ENCODE peak calls at places on chromosomes 12 and 14, in four cellular contexts. One of them, this sample, is unnamed.

GRCh38 chr14:104556256-104557021 is 23.1 kb upstream of the C14orf180 start:
- DNase-seq in mammary epithelial cell: no peak
- DNase-seq in CD8-positive, alpha-beta T cell: no peak
- DNase-seq in pancreas: no peak
- DNase-seq in this sample: no peak

GRCh38 chr12:75974323-75975273 is 57.0 kb downstream of the PHLDA1 start:
- DNase-seq in mammary epithelial cell: no peak
- DNase-seq in CD8-positive, alpha-beta T cell: no peak
- DNase-seq in pancreas: no peak
- DNase-seq in this sample: no peak

GRCh38 chr14:32542507-32542906 is 213.4 kb downstream of the AKAP6 start:
- DNase-seq in mammary epithelial cell: no peak
- DNase-seq in CD8-positive, alpha-beta T cell: no peak
- DNase-seq in pancreas: no peak
- DNase-seq in this sample: no peak

GRCh38 chr12:80776706-80777105 is 60.0 kb downstream of the MYF5 start:
- DNase-seq in mammary epithelial cell: no peak
- DNase-seq in CD8-positive, alpha-beta T cell: no peak
- DNase-seq in pancreas: no peak
- DNase-seq in this sample: no peak

GRCh38 chr12:111441107-111441928 is 35.6 kb downstream of the SH2B3 start:
- DNase-seq in mammary epithelial cell: no peak
- DNase-seq in CD8-positive, alpha-beta T cell: no peak
- DNase-seq in pancreas: no peak
- DNase-seq in this sample: no peak

GRCh38 chr12:2076196-2076570 is 23.4 kb downstream of the CACNA1C start:
- DNase-seq in mammary epithelial cell: no peak
- DNase-seq in CD8-positive, alpha-beta T cell: no peak
- DNase-seq in pancreas: no peak
- DNase-seq in this sample: no peak

GRCh38 chr14:77965919-77966435 is 166.1 kb downstream of the ADCK1 start:
- DNase-seq in mammary epithelial cell: peak; percentile 41
- DNase-seq in CD8-positive, alpha-beta T cell: no peak
- DNase-seq in pancreas: peak; percentile 24
- DNase-seq in this sample: no peak

GRCh38 chr14:65866906-65867305 is 454.4 kb downstream of the FUT8 start:
- DNase-seq in mammary epithelial cell: no peak
- DNase-seq in CD8-positive, alpha-beta T cell: no peak
- DNase-seq in pancreas: no peak
- DNase-seq in this sample: no peak

GRCh38 chr14:94112513-94113060 is 2.1 kb downstream of the IFI27 start:
- DNase-seq in mammary epithelial cell: no peak
- DNase-seq in CD8-positive, alpha-beta T cell: no peak
- DNase-seq in pancreas: no peak
- DNase-seq in this sample: no peak

GRCh38 chr14:95253039-95253620 is 66.6 kb downstream of the CLMN start:
- DNase-seq in mammary epithelial cell: no peak
- DNase-seq in CD8-positive, alpha-beta T cell: no peak
- DNase-seq in pancreas: no peak
- DNase-seq in this sample: no peak

GRCh38 chr12:47864646-47865235 is 40.1 kb downstream of the VDR start:
- DNase-seq in mammary epithelial cell: no peak
- DNase-seq in CD8-positive, alpha-beta T cell: no peak
- DNase-seq in pancreas: no peak
- DNase-seq in this sample: no peak

GRCh38 chr12:32331133-32331532 is 68.2 kb upstream of the FGD4 start:
- DNase-seq in mammary epithelial cell: peak; percentile 2
- DNase-seq in CD8-positive, alpha-beta T cell: no peak
- DNase-seq in pancreas: no peak
- DNase-seq in this sample: no peak

GRCh38 chr12:751192-751827 is 1.1 kb upstream of the WNK1 start:
- DNase-seq in mammary epithelial cell: peak; percentile 92
- DNase-seq in CD8-positive, alpha-beta T cell: peak; percentile 86
- DNase-seq in pancreas: peak; percentile 84
- DNase-seq in this sample: peak; percentile 73

GRCh38 chr14:38336298-38336697 is 80.4 kb upstream of the CLEC14A start:
- DNase-seq in mammary epithelial cell: no peak
- DNase-seq in CD8-positive, alpha-beta T cell: no peak
- DNase-seq in pancreas: no peak
- DNase-seq in this sample: no peak

GRCh38 chr14:99685061-99685995 is 1.2 kb downstream of the CYP46A1 start:
- DNase-seq in mammary epithelial cell: no peak
- DNase-seq in CD8-positive, alpha-beta T cell: no peak
- DNase-seq in pancreas: no peak
- DNase-seq in this sample: no peak

GRCh38 chr12:25087596-25087995 is 107.4 kb downstream of the DNAI7 start:
- DNase-seq in mammary epithelial cell: no peak
- DNase-seq in CD8-positive, alpha-beta T cell: no peak
- DNase-seq in pancreas: no peak
- DNase-seq in this sample: no peak

GRCh38 chr12:44812062-44812461 is 64.1 kb downstream of the NELL2 start:
- DNase-seq in mammary epithelial cell: peak; percentile 1
- DNase-seq in CD8-positive, alpha-beta T cell: peak; percentile 48
- DNase-seq in pancreas: no peak
- DNase-seq in this sample: no peak

DNA sequence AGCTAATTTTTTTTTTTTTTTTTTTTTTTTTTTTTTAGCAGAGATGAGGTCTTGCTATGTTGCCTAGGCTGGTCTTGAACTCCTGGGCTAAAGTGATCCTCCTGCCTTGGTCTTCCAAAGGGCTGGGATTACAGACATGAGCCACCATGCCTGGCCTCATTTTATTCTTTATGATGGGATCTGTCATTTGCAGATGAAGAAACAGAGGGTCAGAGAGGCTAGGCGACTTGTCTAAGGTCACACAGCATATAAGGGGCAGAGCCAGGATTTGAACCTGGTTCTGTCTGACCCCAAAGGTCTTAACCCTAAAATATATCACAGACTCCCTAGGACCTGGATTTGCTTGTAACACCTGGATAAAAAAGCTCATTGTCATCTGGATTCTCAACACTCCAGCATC is 282.6 kb downstream of the KSR2 start:
- DNase-seq in mammary epithelial cell: no peak
- DNase-seq in CD8-positive, alpha-beta T cell: no peak
- DNase-seq in pancreas: no peak
- DNase-seq in this sample: no peak
- H3K27ac ChIP-seq in mammary epithelial cell: no peak overlapping the region
- H3K27ac ChIP-seq in CD8-positive, alpha-beta T cell: no peak overlapping the region
- H3K27ac ChIP-seq in pancreas: peak overlapping the region; percentile 81
- H3K27ac ChIP-seq in this sample: no peak overlapping the region

DNA sequence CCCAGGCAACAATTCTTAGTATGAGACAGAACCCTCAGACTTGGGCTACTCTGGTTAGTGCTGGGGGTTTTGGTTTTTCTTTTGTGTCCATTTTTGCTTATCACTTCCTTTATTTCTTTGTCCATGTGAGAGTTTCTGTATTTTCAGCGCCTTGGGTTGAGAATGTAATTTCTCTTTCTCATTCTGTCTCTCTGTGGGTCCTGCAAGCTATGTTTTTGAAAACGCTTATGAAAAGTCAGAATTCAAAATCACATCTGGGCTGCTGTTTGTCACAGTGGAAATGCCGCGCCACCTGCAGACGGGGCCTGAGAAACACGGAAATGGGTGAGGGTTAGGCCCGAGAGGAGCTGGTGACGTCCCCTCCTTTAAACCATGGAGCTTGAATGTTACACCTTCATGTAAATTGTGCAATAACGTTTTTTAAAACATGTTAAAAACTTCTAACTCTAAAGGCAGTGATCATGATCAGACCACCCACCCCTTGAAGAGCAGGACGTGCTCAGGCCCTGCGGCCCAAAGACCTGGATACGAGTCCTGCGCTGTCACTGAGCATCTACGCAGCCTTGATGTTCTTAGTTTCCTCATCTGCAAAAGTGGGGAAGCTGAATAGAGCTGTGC is 26.1 kb downstream of the JDP2 start:
- DNase-seq in mammary epithelial cell: no peak
- DNase-seq in CD8-positive, alpha-beta T cell: peak; percentile 24
- DNase-seq in pancreas: no peak
- DNase-seq in this sample: no peak
- TF ChIP-seq CTCF in mammary epithelial cell: no peak
- TF ChIP-seq CTCF in CD8-positive, alpha-beta T cell: peak; percentile 21
- TF ChIP-seq CTCF in pancreas: no peak
- TF ChIP-seq CTCF in this sample: peak; percentile 14

DNA sequence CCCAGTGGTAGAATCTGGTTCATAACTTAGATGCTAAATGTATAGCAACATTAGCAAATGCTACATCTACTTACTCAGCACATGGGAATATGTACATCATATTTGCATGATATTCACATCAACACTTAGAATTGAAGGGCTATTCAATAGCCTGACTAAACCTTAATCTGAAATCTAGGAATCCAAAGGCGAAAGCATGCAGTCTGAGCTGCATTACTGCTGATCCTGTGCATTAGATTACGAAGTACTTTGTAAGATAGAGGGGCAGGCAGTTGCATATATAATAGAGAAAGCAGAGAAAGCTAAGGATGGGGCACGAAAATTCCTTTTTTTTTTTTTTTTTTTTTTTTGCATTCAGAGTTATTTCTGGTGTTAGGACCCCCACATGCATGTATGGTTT is 40.4 kb downstream of the SLC38A4 start:
- DNase-seq in mammary epithelial cell: no peak
- DNase-seq in CD8-positive, alpha-beta T cell: no peak
- DNase-seq in pancreas: no peak
- DNase-seq in this sample: no peak
- H3K9me3 ChIP-seq in mammary epithelial cell: no peaks in the 10 kb centered on the region
- H3K9me3 ChIP-seq in CD8-positive, alpha-beta T cell: no peaks in the 10 kb centered on the region
- H3K9me3 ChIP-seq in pancreas: no peaks in the 10 kb centered on the region
- H3K9me3 ChIP-seq in this sample: no peaks in the 10 kb centered on the region

GRCh38 chr12:107277850-107278249 is 184.5 kb upstream of the CRY1 start:
- DNase-seq in mammary epithelial cell: peak; percentile 74
- DNase-seq in CD8-positive, alpha-beta T cell: no peak
- DNase-seq in pancreas: no peak
- DNase-seq in this sample: no peak

GRCh38 chr12:107271523-107271922 is 178.2 kb upstream of the CRY1 start:
- DNase-seq in mammary epithelial cell: no peak
- DNase-seq in CD8-positive, alpha-beta T cell: no peak
- DNase-seq in pancreas: no peak
- DNase-seq in this sample: no peak

GRCh38 chr12:107275530-107275929 is 182.2 kb upstream of the CRY1 start:
- DNase-seq in mammary epithelial cell: no peak
- DNase-seq in CD8-positive, alpha-beta T cell: no peak
- DNase-seq in pancreas: no peak
- DNase-seq in this sample: no peak
- H3K27ac ChIP-seq in mammary epithelial cell: no peak overlapping the region
- H3K27ac ChIP-seq in CD8-positive, alpha-beta T cell: no peak overlapping the region
- H3K27ac ChIP-seq in pancreas: no peak overlapping the region
- H3K27ac ChIP-seq in this sample: no peak overlapping the region

GRCh38 chr12:104456417-104456949 is at the start of gene CHST11:
- DNase-seq in mammary epithelial cell: peak; percentile 82
- DNase-seq in CD8-positive, alpha-beta T cell: peak; percentile 72
- DNase-seq in pancreas: peak; percentile 82
- DNase-seq in this sample: peak; percentile 69

GRCh38 chr12:104455594-104456416 is 943 bp upstream of the CHST11 start:
- DNase-seq in mammary epithelial cell: no peak
- DNase-seq in CD8-positive, alpha-beta T cell: no peak
- DNase-seq in pancreas: no peak
- DNase-seq in this sample: no peak

GRCh38 chr12:104457746-104458644 is 1.2 kb downstream of the CHST11 start:
- DNase-seq in mammary epithelial cell: peak; percentile 17
- DNase-seq in CD8-positive, alpha-beta T cell: peak; percentile 62
- DNase-seq in pancreas: peak; percentile 46
- DNase-seq in this sample: peak; percentile 51

GRCh38 chr12:104458645-104459555 is 2.2 kb downstream of the CHST11 start:
- DNase-seq in mammary epithelial cell: peak; percentile 25
- DNase-seq in CD8-positive, alpha-beta T cell: peak; percentile 26
- DNase-seq in pancreas: peak; percentile 22
- DNase-seq in this sample: peak; percentile 19

GRCh38 chr12:104456950-104457745 is 400 bp downstream of the CHST11 start:
- DNase-seq in mammary epithelial cell: peak; percentile 76
- DNase-seq in CD8-positive, alpha-beta T cell: peak; percentile 66
- DNase-seq in pancreas: peak; percentile 69
- DNase-seq in this sample: peak; percentile 62
- TF ChIP-seq CTCF in mammary epithelial cell: peak; percentile 24
- TF ChIP-seq CTCF in CD8-positive, alpha-beta T cell: peak; percentile 15
- TF ChIP-seq CTCF in pancreas: no peak
- TF ChIP-seq CTCF in this sample: peak; percentile 58

GRCh38 chr14:64731141-64731581 is 26.9 kb downstream of the PLEKHG3 start:
- DNase-seq in mammary epithelial cell: no peak
- DNase-seq in CD8-positive, alpha-beta T cell: no peak
- DNase-seq in pancreas: no peak
- DNase-seq in this sample: no peak
- H3K9me3 ChIP-seq in mammary epithelial cell: no peaks in the 10 kb centered on the region
- H3K9me3 ChIP-seq in CD8-positive, alpha-beta T cell: no peaks in the 10 kb centered on the region
- H3K9me3 ChIP-seq in pancreas: no peaks in the 10 kb centered on the region
- H3K9me3 ChIP-seq in this sample: no peaks in the 10 kb centered on the region

GRCh38 chr14:74302634-74303569 is at the start of gene ABCD4:
- DNase-seq in mammary epithelial cell: peak; percentile 87
- DNase-seq in CD8-positive, alpha-beta T cell: peak; percentile 87
- DNase-seq in pancreas: peak; percentile 91
- DNase-seq in this sample: peak; percentile 83

GRCh38 chr14:74299061-74299545 is 3.6 kb downstream of the ABCD4 start:
- DNase-seq in mammary epithelial cell: no peak
- DNase-seq in CD8-positive, alpha-beta T cell: no peak
- DNase-seq in pancreas: no peak
- DNase-seq in this sample: no peak

GRCh38 chr14:74301594-74302159 is 1.1 kb downstream of the ABCD4 start:
- DNase-seq in mammary epithelial cell: no peak
- DNase-seq in CD8-positive, alpha-beta T cell: no peak
- DNase-seq in pancreas: no peak
- DNase-seq in this sample: no peak

DNA sequence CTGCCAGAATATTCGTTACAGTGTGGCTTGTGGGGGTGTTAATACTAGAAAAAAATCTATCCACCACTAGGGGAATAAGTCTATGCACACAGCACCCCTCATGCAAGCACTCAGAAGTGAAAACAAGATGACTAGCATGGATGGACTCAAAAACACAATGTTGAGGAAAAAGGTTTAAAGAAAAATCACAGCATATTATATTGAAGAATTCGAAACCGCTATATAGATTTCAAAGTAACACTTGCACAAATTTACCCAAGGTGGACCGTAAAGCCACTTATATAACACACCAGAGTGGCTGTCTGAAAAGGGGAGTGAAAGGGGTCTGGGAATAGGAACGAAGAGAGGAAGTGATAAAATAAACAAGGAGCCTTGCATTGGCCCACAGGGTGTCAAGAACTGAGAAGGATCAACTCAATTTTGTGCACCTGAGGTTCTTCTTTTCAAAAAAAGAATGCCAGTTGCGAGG is 540 bp downstream of the ABCD4 start:
- DNase-seq in mammary epithelial cell: peak; percentile 47
- DNase-seq in CD8-positive, alpha-beta T cell: no peak
- DNase-seq in pancreas: no peak
- DNase-seq in this sample: no peak
- H3K27ac ChIP-seq in mammary epithelial cell: peak overlapping the region; percentile 62
- H3K27ac ChIP-seq in CD8-positive, alpha-beta T cell: peak overlapping the region; percentile 85
- H3K27ac ChIP-seq in pancreas: peak overlapping the region; percentile 75
- H3K27ac ChIP-seq in this sample: peak overlapping the region; percentile 75

DNA sequence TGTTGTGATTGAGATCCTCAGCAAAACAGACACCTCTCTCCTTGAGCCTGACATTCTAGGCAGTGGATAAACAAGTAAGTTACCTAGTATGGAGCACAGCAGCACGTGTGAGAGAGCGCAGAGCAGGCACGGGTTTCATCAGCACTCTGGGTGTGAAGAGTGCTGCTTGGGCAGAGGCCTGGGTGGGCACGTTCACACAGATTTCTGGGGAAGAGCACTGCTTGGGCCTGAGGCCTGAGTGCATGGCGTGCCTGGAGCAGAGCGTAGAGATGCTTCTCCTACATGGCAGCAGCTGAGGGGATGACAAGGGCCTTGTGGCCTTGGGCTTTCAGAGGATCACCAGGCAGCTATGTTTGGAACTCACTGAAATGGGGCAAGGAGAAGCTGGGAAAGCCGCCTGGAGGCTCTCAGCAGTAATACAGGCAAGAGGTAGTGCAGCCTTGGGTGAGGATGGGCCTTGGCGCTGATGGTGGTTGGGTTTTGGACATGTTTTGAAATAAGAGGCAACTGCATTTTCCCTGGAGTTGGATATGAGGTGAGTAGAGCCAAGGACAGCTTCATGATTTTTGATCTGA is 17.6 kb downstream of the CKB start:
- DNase-seq in mammary epithelial cell: no peak
- DNase-seq in CD8-positive, alpha-beta T cell: no peak
- DNase-seq in pancreas: no peak
- DNase-seq in this sample: no peak
- TF ChIP-seq CTCF in mammary epithelial cell: no peak
- TF ChIP-seq CTCF in CD8-positive, alpha-beta T cell: no peak
- TF ChIP-seq CTCF in pancreas: no peak
- TF ChIP-seq CTCF in this sample: no peak

This sample was measured in CD4-positive, alpha-beta T cell.